ENCODE peak calls at places on chromosomes 16 and 17, in eight cellular contexts. B is Peyer's patch, Z is GM12878, R is IMR-90, H is body of pancreas, J is heart left ventricle, P is prostate gland, N is ovary. I is an unnamed sample.

GRCh38 chr17:49390548-49391324 is 23.9 kb downstream of the PHB1 start:
- DNase-seq in Z (no peak), N (no peak), H (peak), J (peak), P (peak), R (no peak), B (peak), I (no peak)

GRCh38 chr17:7561028-7561575 is 617 bp upstream of the SENP3 start:
- DNase-seq in H (peak), R (peak), P (peak), J (peak), B (peak), N (peak), Z (no peak), I (peak)

GRCh38 chr17:15945493-15946209 is 721 bp downstream of the ADORA2B start:
- DNase-seq in H (no peak), R (peak), J (no peak), Z (no peak), B (no peak), N (peak), P (no peak), I (no peak)

GRCh38 chr17:45003877-45004276 is 35.8 kb upstream of the C1QL1 start:
- DNase-seq in N (no peak), H (no peak), R (no peak), P (no peak), J (no peak), B (no peak), Z (no peak), I (no peak)

GRCh38 chr17:29495011-29495410 is 71.8 kb downstream of the ABHD15 start:
- DNase-seq in R (peak), H (no peak), Z (no peak), B (no peak), P (no peak), J (no peak), N (no peak), I (no peak)

GRCh38 chr17:48611213-48611612 is 396 bp upstream of the HOXB7 start:
- DNase-seq in H (no peak), Z (no peak), R (peak), J (no peak), P (no peak), B (no peak), N (no peak), I (no peak)

GRCh38 chr17:12599185-12599920 is 66.3 kb upstream of the MYOCD start:
- DNase-seq in P (no peak), H (no peak), N (no peak), R (peak), B (no peak), J (no peak), Z (no peak), I (no peak)

GRCh38 chr16:74627506-74628220 is 20.7 kb upstream of the GLG1 start:
- DNase-seq in R (peak), H (peak), B (no peak), Z (no peak), P (no peak), N (peak), J (no peak), I (peak)

GRCh38 chr17:78226752-78227454 is 4.5 kb upstream of the TMEM235 start:
- DNase-seq in J (no peak), N (no peak), H (no peak), B (no peak), R (no peak), P (no peak), Z (no peak), I (no peak)

GRCh38 chr17:19664136-19664820 is 15.7 kb downstream of the ALDH3A2 start:
- DNase-seq in B (no peak), R (no peak), J (peak), H (no peak), Z (no peak), N (no peak), P (no peak), I (peak)

GRCh38 chr17:8149419-8150193 is 2.6 kb downstream of the PER1 start:
- DNase-seq in P (no peak), B (no peak), Z (no peak), N (no peak), H (no peak), R (no peak), J (no peak), I (no peak)

GRCh38 chr17:66165537-66166123 is 26.3 kb downstream of the CEP112 start:
- DNase-seq in P (peak), B (no peak), J (no peak), Z (peak), R (peak), N (no peak), H (peak), I (no peak)

GRCh38 chr17:75777243-75777922 is 7.2 kb upstream of the UNK start:
- DNase-seq in R (no peak), B (peak), P (no peak), J (no peak), H (no peak), N (peak), Z (no peak), I (no peak)

GRCh38 chr16:711548-712320 is 3.2 kb upstream of the METRN start:
- DNase-seq in Z (no peak), R (peak), H (peak), N (peak), P (peak), B (peak), J (peak), I (peak)

GRCh38 chr16:89449726-89450335 is 40.5 kb downstream of the ANKRD11 start:
- DNase-seq in H (no peak), N (no peak), R (peak), B (no peak), J (no peak), P (no peak), Z (no peak), I (peak)

GRCh38 chr17:4900231-4901107 is 1.1 kb downstream of the C17orf107 start:
- DNase-seq in N (peak), R (no peak), J (no peak), H (peak), Z (no peak), B (peak), P (no peak), I (no peak)

GRCh38 chr17:10120749-10121148 is 77.7 kb downstream of the GAS7 start:
- DNase-seq in J (no peak), H (no peak), R (peak), N (peak), P (no peak), B (no peak), Z (no peak), I (no peak)

GRCh38 chr17:69516225-69516624 is 101.7 kb downstream of the MAP2K6 start:
- DNase-seq in B (no peak), H (no peak), J (no peak), P (no peak), R (no peak), N (no peak), Z (no peak), I (no peak)

DNA sequence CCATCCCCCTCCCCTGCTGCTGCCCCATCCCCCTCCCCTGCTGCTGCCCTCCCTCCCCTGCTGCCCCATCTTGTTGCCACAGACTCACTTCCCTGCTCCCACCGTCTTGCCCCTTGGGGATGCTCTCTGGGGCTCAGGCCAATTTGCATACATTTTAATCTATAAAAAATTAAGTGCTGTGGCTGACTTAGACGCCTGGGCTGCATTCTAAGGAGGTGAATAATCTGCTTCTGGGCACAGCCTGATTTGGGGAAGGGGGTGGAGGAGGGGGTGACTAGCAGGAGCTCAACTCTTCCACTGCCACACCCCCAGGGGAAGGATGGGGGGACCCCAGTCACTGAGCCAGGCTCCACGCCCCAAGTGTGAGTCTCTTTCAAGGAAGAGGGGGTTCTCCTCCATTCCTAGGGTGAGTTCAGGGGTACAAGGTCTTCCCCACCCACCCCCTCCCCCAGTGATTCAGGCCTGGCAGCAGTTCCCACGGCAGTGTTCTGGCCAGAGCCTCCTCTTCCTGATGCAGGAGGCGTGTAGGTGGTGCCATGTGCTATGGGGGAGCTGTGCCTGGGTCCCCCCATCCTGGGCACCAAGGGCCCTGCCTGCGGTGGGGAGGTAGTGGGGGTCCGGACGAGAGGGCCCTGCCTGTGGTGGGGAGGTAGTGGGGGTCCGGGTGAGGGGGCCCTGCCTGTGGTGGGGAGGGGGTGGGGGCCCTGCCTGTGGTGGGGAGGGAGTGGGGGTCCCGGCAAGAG is 5.0 kb downstream of the DPH1 start:
- DNase-seq in H (no peak), P (no peak), R (peak), B (no peak), J (no peak), N (no peak), Z (no peak), I (no peak)
- TF ChIP-seq POLR2A in H (no peak), P (no peak), R (no peak), B (no peak), J (no peak), N (no peak), Z (no peak), I (no peak)

DNA sequence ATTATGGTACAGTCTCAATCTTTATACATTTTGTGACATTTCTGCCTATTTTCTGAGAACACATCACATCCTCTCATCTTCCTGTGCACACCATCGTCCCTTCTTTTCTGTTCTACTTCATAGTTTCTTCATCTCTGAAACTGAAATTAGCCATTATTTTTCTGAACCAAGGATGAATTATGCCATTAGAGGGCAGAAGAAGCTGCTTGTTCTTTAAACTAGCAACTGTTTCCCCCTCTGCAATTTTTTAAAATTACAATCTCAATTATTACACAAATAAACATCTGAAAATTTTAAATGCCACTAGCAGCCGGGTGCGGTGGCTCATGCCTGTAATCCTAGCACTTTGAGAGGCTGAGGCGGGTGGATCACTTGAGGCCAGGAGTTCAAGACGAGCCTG is 41.3 kb downstream of the RBBP6 start:
- DNase-seq in B (no peak), J (no peak), P (no peak), H (no peak), R (peak), Z (no peak), N (no peak), I (no peak)
- TF ChIP-seq CTCF in B (no peak), J (peak), P (peak), H (peak), R (peak), Z (peak), N (peak), I (no peak)

DNA sequence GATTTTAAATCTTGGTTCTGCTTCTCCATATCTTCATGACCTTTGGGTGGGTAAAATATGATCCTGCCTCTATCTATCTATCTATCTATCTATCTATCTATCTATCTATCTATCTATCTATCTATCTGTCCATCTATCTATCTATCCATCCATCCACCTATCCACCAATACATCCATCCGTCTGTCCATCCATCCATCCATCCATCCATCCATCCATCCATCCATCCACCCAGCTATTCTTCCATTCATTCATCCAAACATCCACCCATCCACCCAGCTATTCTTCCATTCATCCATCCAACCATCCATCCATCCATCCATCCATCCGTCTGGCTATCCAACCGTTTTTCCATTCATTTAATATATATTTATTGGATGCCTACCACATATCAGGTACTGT is 11.5 kb downstream of the PRKCB start:
- DNase-seq in H (no peak), N (no peak), B (no peak), J (no peak), P (no peak), R (no peak), Z (no peak), I (no peak)
- H3K27ac ChIP-seq in H (no peak), N (no peak), B (no peak), J (no peak), P (no peak), R (no peak), Z (no peak), I (no peak)

DNA sequence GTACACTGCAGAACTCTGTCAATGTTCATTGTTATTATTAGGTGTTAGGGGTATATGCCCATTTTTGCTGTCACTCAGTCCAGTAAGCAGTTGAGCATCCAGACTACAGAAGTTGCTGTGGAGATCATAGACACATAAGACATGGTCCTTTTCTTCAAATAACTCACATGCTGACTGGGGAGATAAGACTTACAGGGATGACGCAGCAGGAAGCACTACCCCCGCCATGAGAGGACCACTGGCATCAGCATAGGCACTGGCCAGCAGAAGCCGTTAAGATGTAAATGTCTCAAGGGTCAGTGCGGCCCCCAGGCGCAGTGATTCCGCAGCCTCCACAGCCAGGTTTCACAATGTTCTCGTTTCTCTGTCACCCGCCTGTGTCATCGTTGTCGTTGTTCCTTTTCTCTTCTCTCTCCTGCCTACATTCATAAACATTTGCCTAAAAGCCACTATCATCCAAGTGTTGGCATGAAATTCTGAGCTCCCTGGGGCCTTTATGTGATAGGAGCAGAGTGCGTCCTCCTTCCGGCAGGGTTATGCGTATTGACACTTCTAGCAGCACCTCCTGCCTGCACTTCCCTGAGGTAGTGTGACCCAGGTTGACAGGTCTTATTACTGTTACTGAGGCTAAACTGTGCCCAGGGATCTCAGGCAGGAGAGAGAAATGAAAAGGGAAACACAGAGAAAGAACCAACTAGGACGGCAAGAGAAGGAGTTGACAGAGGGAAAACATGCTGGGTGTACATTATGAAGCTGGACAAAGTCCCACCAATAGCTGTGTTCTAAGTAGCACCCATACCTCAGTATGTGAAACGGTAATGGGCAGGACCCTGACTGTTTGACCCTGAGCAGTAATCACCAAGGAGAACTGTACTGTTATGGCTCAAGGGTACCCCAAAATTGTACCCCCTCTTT is 17.9 kb downstream of the TANGO6 start:
- DNase-seq in R (no peak), P (no peak), Z (no peak), N (no peak), J (no peak), H (no peak), B (no peak), I (no peak)
- TF ChIP-seq POLR2A in R (no peak), P (no peak), Z (no peak), N (no peak), J (no peak), H (no peak), B (no peak), I (no peak)

GRCh38 chr17:74052993-74053744 is 150.3 kb upstream of the RPL38 start:
- DNase-seq in H (no peak), J (no peak), N (no peak), Z (no peak), B (no peak), R (no peak), P (no peak), I (no peak)
- TF ChIP-seq CTCF in H (no peak), J (no peak), N (no peak), Z (no peak), B (no peak), R (no peak), P (no peak), I (no peak)

DNA sequence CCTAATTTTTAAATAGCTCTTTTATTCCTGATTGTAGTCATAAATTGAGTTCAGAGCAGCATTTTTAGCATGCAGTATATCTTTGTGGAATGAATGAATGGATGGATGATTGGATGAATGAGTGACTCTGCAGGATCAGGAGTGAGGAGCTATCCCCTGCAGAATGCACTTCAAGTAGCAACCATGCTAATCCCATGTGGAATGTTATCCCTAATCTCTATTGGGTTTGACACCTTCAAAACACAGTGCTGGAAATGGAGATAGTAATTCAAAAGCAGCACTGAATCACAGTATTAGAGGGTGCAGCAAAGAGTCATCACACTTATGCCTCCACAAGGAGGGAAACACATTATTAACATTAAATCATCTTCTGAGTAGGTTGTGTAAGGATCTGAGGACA is 501.9 kb downstream of the SHISA9 start:
- DNase-seq in P (no peak), B (no peak), Z (no peak), J (no peak), H (no peak), R (no peak), N (no peak), I (no peak)
- H3K27ac ChIP-seq in P (no peak), B (no peak), Z (no peak), J (no peak), H (no peak), R (no peak), N (no peak), I (no peak)

DNA sequence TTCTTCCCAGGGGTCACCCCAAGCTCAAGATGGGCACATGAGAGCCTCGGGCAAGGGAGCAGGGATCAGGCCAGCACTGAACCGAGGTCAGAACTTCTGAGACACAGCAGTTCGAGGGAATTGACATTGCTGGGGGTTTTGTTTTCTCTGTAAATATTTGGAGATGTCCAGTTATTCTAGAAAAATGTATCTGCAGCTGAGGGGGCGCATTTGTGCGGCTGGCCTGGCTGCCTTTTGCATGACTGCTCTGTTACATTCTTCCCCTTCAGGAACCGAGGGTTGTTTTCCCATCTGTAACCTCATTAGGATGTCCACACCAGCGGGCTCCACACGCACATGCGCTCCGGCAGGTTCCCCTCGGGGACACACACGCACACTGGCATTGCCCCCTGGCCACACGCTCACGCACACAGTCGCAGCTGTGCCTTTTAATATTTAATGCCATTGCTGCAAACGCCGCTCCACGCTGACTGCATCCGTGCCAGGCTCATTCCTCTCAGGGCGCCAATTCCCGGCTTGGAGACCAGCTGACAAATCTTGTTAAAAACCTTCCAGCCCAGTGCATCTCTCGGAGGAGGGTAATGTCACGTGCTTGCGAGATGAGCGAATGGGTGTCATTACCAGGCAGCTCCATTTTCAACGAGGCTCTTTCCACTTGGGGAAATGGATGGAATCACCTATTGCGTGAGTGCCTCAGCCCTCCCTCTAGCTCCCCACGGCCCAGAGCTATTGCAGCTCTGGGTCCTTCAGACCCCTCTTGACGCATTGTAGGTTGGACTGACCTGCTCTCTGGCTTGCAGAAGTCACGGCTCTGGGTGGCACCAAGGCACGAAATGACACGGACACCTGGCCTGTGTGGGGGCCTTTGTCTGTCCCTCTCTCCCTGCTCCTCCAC is 13.2 kb downstream of the CCR7 start:
- DNase-seq in B (peak), Z (no peak), P (no peak), N (peak), R (peak), J (no peak), H (peak), I (no peak)
- TF ChIP-seq POLR2A in B (no peak), Z (peak), P (no peak), N (no peak), R (peak), J (no peak), H (no peak), I (no peak)

I was measured in thyroid gland.